ENCODE peak calls at places on chromosomes 6 and 20, in five cellular contexts. One of them, this sample, is unnamed.

GRCh38 chr20:14219801-14220461 is 117.5 kb downstream of the FLRT3 start:
- DNase-seq in astrocyte of the spinal cord: no peak
- DNase-seq in transverse colon: peak
- DNase-seq in heart right ventricle: no peak
- DNase-seq in progenitor cell of endocrine pancreas: no peak
- DNase-seq in this sample: no peak

GRCh38 chr20:36491901-36492617 is 49.3 kb upstream of the MYL9 start:
- DNase-seq in astrocyte of the spinal cord: peak
- DNase-seq in transverse colon: peak
- DNase-seq in heart right ventricle: no peak
- DNase-seq in progenitor cell of endocrine pancreas: no peak
- DNase-seq in this sample: no peak

GRCh38 chr6:27213544-27214125 is 33.9 kb upstream of the PRSS16 start:
- DNase-seq in astrocyte of the spinal cord: peak
- DNase-seq in transverse colon: no peak
- DNase-seq in heart right ventricle: no peak
- DNase-seq in progenitor cell of endocrine pancreas: no peak
- DNase-seq in this sample: no peak

GRCh38 chr6:87722831-87723726 is 21.0 kb upstream of the AKIRIN2 start:
- DNase-seq in astrocyte of the spinal cord: peak
- DNase-seq in transverse colon: peak
- DNase-seq in heart right ventricle: peak
- DNase-seq in progenitor cell of endocrine pancreas: no peak
- DNase-seq in this sample: no peak

GRCh38 chr6:138491020-138491419 is 8.3 kb downstream of the NHSL1 start:
- DNase-seq in astrocyte of the spinal cord: no peak
- DNase-seq in transverse colon: no peak
- DNase-seq in heart right ventricle: no peak
- DNase-seq in progenitor cell of endocrine pancreas: no peak
- DNase-seq in this sample: no peak

GRCh38 chr6:154414021-154414813 is 57.6 kb upstream of the IPCEF1 start:
- DNase-seq in astrocyte of the spinal cord: peak
- DNase-seq in transverse colon: no peak
- DNase-seq in heart right ventricle: no peak
- DNase-seq in progenitor cell of endocrine pancreas: no peak
- DNase-seq in this sample: no peak

GRCh38 chr6:147285087-147285855 is 81.1 kb downstream of the STXBP5 start:
- DNase-seq in astrocyte of the spinal cord: peak
- DNase-seq in transverse colon: no peak
- DNase-seq in heart right ventricle: no peak
- DNase-seq in progenitor cell of endocrine pancreas: no peak
- DNase-seq in this sample: no peak

GRCh38 chr6:7166410-7167293 is 58.9 kb downstream of the RREB1 start:
- DNase-seq in astrocyte of the spinal cord: peak
- DNase-seq in transverse colon: peak
- DNase-seq in heart right ventricle: no peak
- DNase-seq in progenitor cell of endocrine pancreas: no peak
- DNase-seq in this sample: no peak

GRCh38 chr20:19835533-19836222 is 77.6 kb downstream of the RIN2 start:
- DNase-seq in astrocyte of the spinal cord: no peak
- DNase-seq in transverse colon: no peak
- DNase-seq in heart right ventricle: peak
- DNase-seq in progenitor cell of endocrine pancreas: no peak
- DNase-seq in this sample: no peak

GRCh38 chr20:834151-834747 is 734 bp downstream of the FAM110A start:
- DNase-seq in astrocyte of the spinal cord: no peak
- DNase-seq in transverse colon: no peak
- DNase-seq in heart right ventricle: no peak
- DNase-seq in progenitor cell of endocrine pancreas: no peak
- DNase-seq in this sample: no peak

GRCh38 chr6:20846602-20847028 is 312.4 kb downstream of the CDKAL1 start:
- DNase-seq in astrocyte of the spinal cord: peak
- DNase-seq in transverse colon: no peak
- DNase-seq in heart right ventricle: no peak
- DNase-seq in progenitor cell of endocrine pancreas: no peak
- DNase-seq in this sample: no peak

GRCh38 chr20:46237221-46237620 is 71.1 kb downstream of the CDH22 start:
- DNase-seq in astrocyte of the spinal cord: no peak
- DNase-seq in transverse colon: no peak
- DNase-seq in heart right ventricle: no peak
- DNase-seq in progenitor cell of endocrine pancreas: no peak
- DNase-seq in this sample: no peak

GRCh38 chr6:44967481-44967880 is 360.6 kb upstream of the RUNX2 start:
- DNase-seq in astrocyte of the spinal cord: peak
- DNase-seq in transverse colon: no peak
- DNase-seq in heart right ventricle: no peak
- DNase-seq in progenitor cell of endocrine pancreas: no peak
- DNase-seq in this sample: no peak

GRCh38 chr6:116545661-116546060 is at the start of gene TRAPPC3L:
- DNase-seq in astrocyte of the spinal cord: no peak
- DNase-seq in transverse colon: no peak
- DNase-seq in heart right ventricle: no peak
- DNase-seq in progenitor cell of endocrine pancreas: no peak
- DNase-seq in this sample: no peak

GRCh38 chr6:133978896-133979240 is 25.8 kb downstream of the TBPL1 start:
- DNase-seq in astrocyte of the spinal cord: no peak
- DNase-seq in transverse colon: no peak
- DNase-seq in heart right ventricle: no peak
- DNase-seq in progenitor cell of endocrine pancreas: no peak
- DNase-seq in this sample: no peak

GRCh38 chr6:33757113-33757512 is 10.4 kb upstream of the IP6K3 start:
- DNase-seq in astrocyte of the spinal cord: no peak
- DNase-seq in transverse colon: no peak
- DNase-seq in heart right ventricle: no peak
- DNase-seq in progenitor cell of endocrine pancreas: no peak
- DNase-seq in this sample: no peak

GRCh38 chr6:37732688-37733087 is 35.0 kb upstream of the MDGA1 start:
- DNase-seq in astrocyte of the spinal cord: no peak
- DNase-seq in transverse colon: no peak
- DNase-seq in heart right ventricle: no peak
- DNase-seq in progenitor cell of endocrine pancreas: no peak
- DNase-seq in this sample: no peak
- TF ChIP-seq CTCF in astrocyte of the spinal cord: peak
- TF ChIP-seq CTCF in transverse colon: no peak
- TF ChIP-seq CTCF in heart right ventricle: no peak
- TF ChIP-seq CTCF in progenitor cell of endocrine pancreas: no peak
- TF ChIP-seq CTCF in this sample: no peak

GRCh38 chr6:16725145-16725864 is 36.0 kb downstream of the ATXN1 start:
- DNase-seq in astrocyte of the spinal cord: peak
- DNase-seq in transverse colon: no peak
- DNase-seq in heart right ventricle: no peak
- DNase-seq in progenitor cell of endocrine pancreas: no peak
- DNase-seq in this sample: no peak
- TF ChIP-seq CTCF in astrocyte of the spinal cord: no peak
- TF ChIP-seq CTCF in transverse colon: no peak
- TF ChIP-seq CTCF in heart right ventricle: no peak
- TF ChIP-seq CTCF in progenitor cell of endocrine pancreas: no peak
- TF ChIP-seq CTCF in this sample: no peak

DNA sequence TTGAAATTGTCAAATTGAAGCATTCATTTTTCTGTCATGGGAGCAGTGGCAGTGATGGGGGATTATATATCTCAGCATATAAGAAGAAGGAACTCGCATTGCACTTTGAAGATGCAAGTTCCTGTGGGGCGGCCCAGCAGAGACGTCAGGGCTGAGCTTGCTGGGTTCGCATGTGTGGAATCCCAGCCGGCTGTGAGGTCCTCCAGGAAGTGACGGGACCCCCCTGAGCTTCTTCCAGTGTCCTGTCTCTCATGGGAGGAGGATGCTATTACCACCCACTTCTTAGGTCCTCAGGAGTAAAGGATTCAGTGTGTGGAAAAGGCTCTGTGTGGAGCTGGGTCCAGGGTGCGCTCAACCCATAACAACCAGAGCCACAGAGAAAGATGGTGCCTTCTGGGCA is 201.2 kb downstream of the CDH4 start:
- DNase-seq in astrocyte of the spinal cord: no peak
- DNase-seq in transverse colon: no peak
- DNase-seq in heart right ventricle: no peak
- DNase-seq in progenitor cell of endocrine pancreas: no peak
- DNase-seq in this sample: no peak
- TF ChIP-seq CTCF in astrocyte of the spinal cord: no peak
- TF ChIP-seq CTCF in transverse colon: no peak
- TF ChIP-seq CTCF in heart right ventricle: no peak
- TF ChIP-seq CTCF in progenitor cell of endocrine pancreas: no peak
- TF ChIP-seq CTCF in this sample: no peak

DNA sequence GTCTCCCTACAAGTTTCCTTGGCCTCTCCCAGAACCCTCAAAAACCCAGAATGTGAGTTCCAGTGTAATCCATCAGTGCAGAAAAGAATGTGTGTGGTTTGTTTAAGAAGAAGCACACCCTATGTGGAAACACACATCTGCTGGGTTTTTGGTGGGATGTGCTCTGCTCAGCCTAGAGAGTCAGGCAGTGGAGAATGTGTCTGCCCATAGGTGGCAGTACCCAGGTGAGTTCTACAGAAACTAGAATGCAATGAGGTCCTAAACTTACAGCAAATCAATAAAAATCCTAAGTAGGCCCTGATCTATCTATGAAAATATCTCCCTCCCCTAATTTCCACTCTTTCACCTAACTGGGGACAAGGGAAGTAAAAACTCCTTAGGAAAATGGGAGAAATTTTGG is 437.3 kb downstream of the DHX35 start:
- DNase-seq in astrocyte of the spinal cord: no peak
- DNase-seq in transverse colon: no peak
- DNase-seq in heart right ventricle: no peak
- DNase-seq in progenitor cell of endocrine pancreas: no peak
- DNase-seq in this sample: no peak
- TF ChIP-seq CTCF in astrocyte of the spinal cord: no peak
- TF ChIP-seq CTCF in transverse colon: no peak
- TF ChIP-seq CTCF in heart right ventricle: no peak
- TF ChIP-seq CTCF in progenitor cell of endocrine pancreas: peak
- TF ChIP-seq CTCF in this sample: no peak

This sample was measured in omental fat pad.